ENCODE peak calls at places on chromosomes 1 and 21, in nine cellular contexts. B is lower lobe of right lung; U is CD8-positive, alpha-beta T cell; O is prostate gland; P is ovary; J is cardiac fibroblast; N is AG10803; I is LNCaP clone FGC; E is HCT116. G is an unnamed sample.
A peak's percentile ranks its signal among the peaks of the same experiment; 100 is the strongest.

GRCh38 chr1:87673748-87674147 is 345.1 kb downstream of the LMO4 start:
- DNase-seq in B (no peak), U (no peak), O (no peak), P (no peak), J (peak; percentile 16), N (no peak), I (no peak), E (no peak), G (no peak)

GRCh38 chr1:119373465-119373864 is 4.9 kb downstream of the HAO2 start:
- DNase-seq in B (no peak), U (no peak), O (no peak), P (no peak), J (no peak), N (no peak), I (no peak), E (no peak), G (no peak)

GRCh38 chr1:13666317-13666716 is 33.7 kb upstream of the PRDM2 start:
- DNase-seq in B (no peak), U (no peak), O (no peak), P (no peak), J (no peak), N (no peak), I (no peak), E (no peak), G (no peak)

GRCh38 chr1:17427696-17428660 is 11.5 kb downstream of the RCC2 start:
- DNase-seq in B (no peak), U (no peak), O (peak; percentile 24), P (no peak), J (no peak), N (no peak), I (peak; percentile 47), E (no peak), G (no peak)

GRCh38 chr1:4027492-4028138 is 127.5 kb upstream of the C1orf174 start:
- DNase-seq in B (no peak), U (peak; percentile 47), O (no peak), P (no peak), J (no peak), N (no peak), I (no peak), E (no peak), G (no peak)

GRCh38 chr21:17427831-17428483 is 84.9 kb upstream of the CXADR start:
- DNase-seq in B (no peak), U (no peak), O (no peak), P (no peak), J (no peak), N (no peak), I (no peak), E (no peak), G (peak; percentile 31)

GRCh38 chr1:17347769-17348592 is 24.0 kb upstream of the PADI6 start:
- DNase-seq in B (peak; percentile 26), U (no peak), O (no peak), P (no peak), J (peak; percentile 22), N (peak; percentile 15), I (no peak), E (peak; percentile 61), G (no peak)

GRCh38 chr1:94416901-94417701 is 1.1 kb upstream of the ABCD3 start:
- DNase-seq in B (no peak), U (no peak), O (peak; percentile 53), P (peak; percentile 17), J (peak; percentile 88), N (peak; percentile 76), I (no peak), E (no peak), G (peak; percentile 35)

GRCh38 chr1:15584489-15585363 is at the start of gene AGMAT:
- DNase-seq in B (peak; percentile 50), U (peak; percentile 78), O (no peak), P (no peak), J (peak; percentile 31), N (peak; percentile 17), I (no peak), E (no peak), G (no peak)

GRCh38 chr1:24555591-24556413 is at the start of gene NCMAP:
- DNase-seq in B (peak; percentile 82), U (peak; percentile 65), O (peak; percentile 56), P (no peak), J (no peak), N (no peak), I (no peak), E (peak; percentile 10), G (no peak)

GRCh38 chr1:25564777-25565176 is 21.4 kb downstream of the LDLRAP1 start:
- DNase-seq in B (no peak), U (no peak), O (no peak), P (no peak), J (no peak), N (no peak), I (no peak), E (no peak), G (no peak)

GRCh38 chr1:81420760-81421159 is 380.0 kb upstream of the ADGRL2 start:
- DNase-seq in B (no peak), U (no peak), O (no peak), P (no peak), J (no peak), N (peak; percentile 24), I (no peak), E (no peak), G (no peak)

GRCh38 chr1:15153842-15154479 is 414 bp downstream of the TMEM51 start:
- DNase-seq in B (peak; percentile 75), U (no peak), O (peak; percentile 39), P (peak; percentile 87), J (peak; percentile 57), N (peak; percentile 40), I (no peak), E (no peak), G (no peak)

GRCh38 chr1:151612506-151613274 is 840 bp downstream of the SNX27 start:
- DNase-seq in B (peak; percentile 59), U (no peak), O (peak; percentile 7), P (peak; percentile 62), J (peak; percentile 44), N (peak; percentile 16), I (no peak), E (no peak), G (no peak)

GRCh38 chr1:39698568-39698967 is 7.3 kb upstream of the HPCAL4 start:
- DNase-seq in B (no peak), U (peak; percentile 31), O (no peak), P (no peak), J (no peak), N (no peak), I (no peak), E (no peak), G (no peak)

GRCh38 chr1:39701092-39701460 is 9.8 kb upstream of the HPCAL4 start:
- DNase-seq in B (no peak), U (no peak), O (no peak), P (peak; percentile 79), J (peak; percentile 93), N (peak; percentile 25), I (no peak), E (no peak), G (no peak)

GRCh38 chr1:39700348-39700747 is 9.1 kb upstream of the HPCAL4 start:
- DNase-seq in B (no peak), U (no peak), O (no peak), P (no peak), J (no peak), N (no peak), I (no peak), E (no peak), G (no peak)

GRCh38 chr1:39696448-39696847 is 5.2 kb upstream of the HPCAL4 start:
- DNase-seq in B (no peak), U (no peak), O (no peak), P (no peak), J (no peak), N (no peak), I (no peak), E (no peak), G (no peak)

DNA sequence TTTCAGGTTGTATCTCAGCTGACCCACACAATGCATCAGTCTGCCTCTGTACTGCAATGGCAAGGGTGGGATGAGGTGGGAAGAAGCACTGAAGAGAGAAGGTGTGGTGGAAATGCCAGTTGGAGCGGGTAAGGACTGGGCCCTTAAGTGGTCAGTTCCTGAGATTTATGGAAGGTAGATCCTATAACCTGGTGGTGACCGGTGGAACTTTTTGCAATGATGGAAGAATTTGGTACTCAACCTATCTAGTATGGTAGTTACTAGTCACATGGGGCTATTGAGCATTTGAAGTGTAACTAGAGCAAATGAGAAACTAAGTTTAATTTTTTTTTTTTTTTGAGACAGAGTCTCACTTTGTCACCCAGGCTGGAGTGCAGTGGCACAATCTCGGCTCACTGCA is 8.2 kb upstream of the HPCAL4 start:
- DNase-seq in B (no peak), U (no peak), O (no peak), P (no peak), J (no peak), N (no peak), I (no peak), E (no peak), G (no peak)
- TF ChIP-seq CTCF in B (no peak), U (no peak), O (no peak), P (no peak), J (peak; percentile 12), N (no peak), I (no peak), E (no peak), G (peak; percentile 3)

GRCh38 chr1:228045405-228045804 is 37.1 kb upstream of the ARF1 start:
- DNase-seq in B (no peak), U (peak; percentile 32), O (no peak), P (no peak), J (no peak), N (no peak), I (no peak), E (no peak), G (no peak)

GRCh38 chr1:228045871-228046270 is 36.6 kb upstream of the ARF1 start:
- DNase-seq in B (peak; percentile 55), U (peak; percentile 35), O (peak; percentile 3), P (no peak), J (no peak), N (no peak), I (no peak), E (no peak), G (no peak)

GRCh38 chr1:228046421-228047182 is 35.9 kb upstream of the ARF1 start:
- DNase-seq in B (no peak), U (no peak), O (no peak), P (no peak), J (no peak), N (no peak), I (no peak), E (no peak), G (no peak)

GRCh38 chr1:228043281-228043845 is 36.6 kb downstream of the WNT3A start:
- DNase-seq in B (no peak), U (peak; percentile 34), O (no peak), P (no peak), J (no peak), N (no peak), I (peak; percentile 4), E (no peak), G (no peak)

GRCh38 chr1:228044961-228045360 is 37.5 kb upstream of the ARF1 start:
- DNase-seq in B (peak; percentile 73), U (peak; percentile 27), O (no peak), P (no peak), J (no peak), N (no peak), I (no peak), E (no peak), G (no peak)
- H3K4me3 ChIP-seq in B (no peak overlapping the region), U (no peak overlapping the region), O (no peak overlapping the region), P (no peak overlapping the region), J (no peak overlapping the region), N (no peak overlapping the region), I (no peak overlapping the region), E (no peak overlapping the region), G (no peak overlapping the region)

GRCh38 chr1:8814870-8815269 is 2.6 kb downstream of the RERE start:
- DNase-seq in B (no peak), U (no peak), O (no peak), P (no peak), J (no peak), N (no peak), I (no peak), E (no peak), G (no peak)
- TF ChIP-seq CTCF in B (no peak), U (no peak), O (no peak), P (no peak), J (no peak), N (no peak), I (peak; percentile 19), E (peak; percentile 44), G (peak; percentile 57)

GRCh38 chr1:229623838-229624237 is 2.1 kb downstream of the TAF5L start:
- DNase-seq in B (no peak), U (no peak), O (no peak), P (no peak), J (no peak), N (no peak), I (no peak), E (no peak), G (no peak)
- H3K4me3 ChIP-seq in B (no peak overlapping the region), U (no peak overlapping the region), O (no peak overlapping the region), P (no peak overlapping the region), J (no peak overlapping the region), N (no peak overlapping the region), I (no peak overlapping the region), E (no peak overlapping the region), G (no peak overlapping the region)

G was measured in epithelial cell of proximal tubule.